ENCODE peak calls at places on chromosomes 13 and 19, in nine cellular contexts. L is body of pancreas; B is ovary; C is PC-3; U is upper lobe of left lung; F is colonic mucosa; J is sigmoid colon; W is CD8-positive, alpha-beta memory T cell; M is ascending aorta. A is an unnamed sample.

GRCh38 chr13:76663941-76664340 is 222.3 kb downstream of the KCTD12 start:
- DNase-seq in B (no peak), M (no peak), W (no peak), C (no peak), U (no peak), L (no peak), J (no peak), F (no peak), A (no peak)

GRCh38 chr13:37617162-37617561 is 18.6 kb upstream of the POSTN start:
- DNase-seq in C (peak; percentile 39), F (no peak), J (no peak), M (no peak), B (no peak), L (no peak), U (no peak), W (no peak), A (no peak)

GRCh38 chr13:59112375-59112774 is 1051.4 kb downstream of the DIAPH3 start:
- DNase-seq in M (no peak), F (no peak), B (no peak), W (no peak), L (no peak), C (peak; percentile 61), J (peak; percentile 63), U (no peak), A (no peak)

GRCh38 chr19:46488551-46488950 is 7.1 kb downstream of the PNMA8B start:
- DNase-seq in B (no peak), C (no peak), W (no peak), M (no peak), F (no peak), U (no peak), J (no peak), L (no peak), A (no peak)

GRCh38 chr19:11738746-11739620 is at the start of gene ZNF823:
- DNase-seq in M (peak; percentile 96), U (peak; percentile 99), W (peak; percentile 96), L (peak; percentile 100), J (peak; percentile 100), F (peak; percentile 100), C (peak; percentile 100), B (peak; percentile 100), A (peak; percentile 99)

GRCh38 chr19:18002347-18002850 is 5.6 kb upstream of the ARRDC2 start:
- DNase-seq in J (no peak), C (no peak), W (no peak), L (no peak), M (no peak), U (peak; percentile 67), F (no peak), B (no peak), A (peak; percentile 81)

GRCh38 chr19:44893704-44894103 is 2.6 kb downstream of the TOMM40 start:
- DNase-seq in C (no peak), M (no peak), B (no peak), W (no peak), F (no peak), U (no peak), L (no peak), J (no peak), A (no peak)

GRCh38 chr13:84032116-84032515 is 149.8 kb upstream of the SLITRK1 start:
- DNase-seq in W (no peak), J (no peak), B (no peak), C (peak; percentile 23), U (no peak), L (no peak), F (no peak), M (no peak), A (no peak)

GRCh38 chr13:49926019-49926418 is 10.1 kb downstream of the SPRYD7 start:
- DNase-seq in L (no peak), J (no peak), M (no peak), U (no peak), F (no peak), B (no peak), W (no peak), C (no peak), A (no peak)

GRCh38 chr19:5621945-5622464 is 571 bp downstream of the SAFB2 start:
- DNase-seq in B (peak; percentile 58), L (peak; percentile 25), F (peak; percentile 56), W (peak; percentile 18), J (peak; percentile 70), U (no peak), M (no peak), C (peak; percentile 42), A (peak; percentile 71)

GRCh38 chr13:23147264-23147663 is 33.5 kb upstream of the SGCG start:
- DNase-seq in M (no peak), J (no peak), W (no peak), B (no peak), F (no peak), U (no peak), L (no peak), C (no peak), A (no peak)

GRCh38 chr13:102902789-102903347 is 57.0 kb downstream of the ERCC5 start:
- DNase-seq in J (no peak), F (no peak), B (no peak), M (no peak), W (no peak), U (no peak), L (no peak), C (no peak), A (no peak)

GRCh38 chr13:108943842-108944241 is 314.4 kb downstream of the MYO16 start:
- DNase-seq in U (no peak), F (no peak), W (no peak), C (no peak), B (no peak), L (no peak), M (no peak), J (no peak), A (no peak)

GRCh38 chr13:33799950-33800592 is 17.9 kb upstream of the RFC3 start:
- DNase-seq in J (no peak), C (peak; percentile 46), B (no peak), L (no peak), F (no peak), W (peak; percentile 9), M (no peak), U (no peak), A (no peak)

GRCh38 chr19:44807162-44807561 is 1.7 kb upstream of the BCAM start:
- DNase-seq in W (no peak), B (no peak), J (no peak), U (peak; percentile 66), L (peak; percentile 61), C (peak; percentile 80), M (no peak), F (peak; percentile 80), A (peak; percentile 37)

GRCh38 chr13:109271555-109271954 is 514.8 kb downstream of the IRS2 start:
- DNase-seq in B (no peak), C (no peak), L (no peak), J (no peak), F (no peak), M (no peak), W (no peak), U (no peak), A (no peak)

GRCh38 chr13:93364166-93364565 is 137.6 kb downstream of the GPC6 start:
- DNase-seq in F (no peak), J (no peak), L (no peak), B (no peak), W (no peak), C (peak; percentile 61), U (no peak), M (no peak), A (no peak)

GRCh38 chr19:50694815-50695145 is 24.8 kb downstream of the SHANK1 start:
- DNase-seq in L (no peak), C (no peak), B (no peak), F (no peak), U (no peak), J (no peak), W (no peak), M (no peak), A (no peak)

GRCh38 chr13:60981407-60981806 is 434.2 kb downstream of the PCDH20 start:
- DNase-seq in F (no peak), L (no peak), J (no peak), C (no peak), B (no peak), M (no peak), U (no peak), W (no peak), A (no peak)

DNA sequence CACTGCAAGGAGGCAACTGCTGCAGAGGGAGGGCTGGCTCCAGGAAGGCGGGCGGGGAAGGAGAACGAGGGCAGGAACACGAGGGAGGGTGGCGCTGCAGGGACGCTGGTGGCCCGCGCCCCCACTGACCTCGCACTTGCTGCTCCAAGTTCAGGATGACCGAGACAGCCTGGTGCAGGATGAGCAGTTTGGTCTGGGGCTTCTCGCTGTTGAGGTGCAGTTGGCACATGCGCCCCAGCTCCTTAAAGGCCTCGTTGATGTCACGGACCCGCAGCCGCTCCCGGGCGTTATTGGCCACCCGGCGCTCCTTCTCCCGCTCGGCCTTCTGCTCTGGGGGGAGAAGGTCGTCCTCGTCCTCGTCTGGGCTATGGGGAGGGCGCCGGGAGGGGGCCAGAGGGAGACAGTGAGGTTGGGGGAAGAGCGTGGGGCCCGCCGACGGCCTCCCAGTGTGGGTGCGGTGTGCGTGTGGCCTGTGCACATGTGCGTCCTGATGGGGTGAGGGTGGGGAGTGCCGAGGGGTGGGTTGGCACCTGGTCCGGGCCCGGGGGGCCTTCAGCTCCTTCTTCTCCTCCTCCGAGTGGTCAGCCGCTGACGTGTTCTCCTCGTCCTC is 10.0 kb upstream of the UQCR11 start:
- DNase-seq in C (no peak), W (no peak), L (no peak), B (no peak), U (no peak), J (no peak), F (no peak), M (no peak), A (no peak)
- H3K4me1 ChIP-seq in C (no peaks in the 10 kb centered on the region), W (peaks cover 4% of the 10 kb centered on the region), L (no peaks in the 10 kb centered on the region), B (no peaks in the 10 kb centered on the region), U (no peaks in the 10 kb centered on the region), J (peaks cover 38% of the 10 kb centered on the region), F (no peaks in the 10 kb centered on the region), M (no peaks in the 10 kb centered on the region), A (no peaks in the 10 kb centered on the region)

GRCh38 chr19:41323430-41324125 is 13.6 kb downstream of the CCDC97 start:
- DNase-seq in U (peak; percentile 51), F (peak; percentile 52), W (no peak), J (peak; percentile 90), L (peak; percentile 31), B (peak; percentile 85), C (peak; percentile 72), M (peak; percentile 75), A (peak; percentile 90)
- H3K4me3 ChIP-seq in U (no peak overlapping the region), F (no peak overlapping the region), W (no peak overlapping the region), J (no peak overlapping the region), L (no peak overlapping the region), B (no peak overlapping the region), C (no peak overlapping the region), M (no peak overlapping the region), A (no peak overlapping the region)

GRCh38 chr13:30097089-30097488 is 210.3 kb downstream of the KATNAL1 start:
- DNase-seq in F (no peak), L (no peak), B (no peak), W (no peak), C (no peak), J (no peak), M (no peak), U (no peak), A (no peak)
- H3K27ac ChIP-seq in F (no peak overlapping the region), L (no peak overlapping the region), B (no peak overlapping the region), W (no peak overlapping the region), C (no peak overlapping the region), J (no peak overlapping the region), M (no peak overlapping the region), U (no peak overlapping the region), A (no peak overlapping the region)

DNA sequence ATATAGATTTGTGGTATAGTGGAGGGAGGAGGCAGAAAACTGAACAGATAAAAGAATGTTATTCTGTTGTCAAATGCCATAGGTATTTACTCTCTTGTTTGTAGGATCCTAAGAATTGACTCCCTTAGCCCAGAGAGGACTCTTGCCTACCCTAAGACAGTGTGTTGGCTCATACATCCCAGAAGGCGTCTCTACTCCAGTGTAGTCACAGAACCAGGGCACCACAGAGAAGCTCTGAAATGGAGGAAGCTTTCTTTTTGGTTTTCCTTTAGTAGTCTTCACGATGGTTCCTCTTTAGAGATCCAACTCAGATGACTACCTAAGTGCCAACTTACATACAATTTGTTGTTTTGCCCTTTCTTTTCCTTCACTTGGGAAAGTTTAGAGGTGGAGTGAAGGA is 14.0 kb downstream of the GPR183 start:
- DNase-seq in B (no peak), L (no peak), W (no peak), U (no peak), J (no peak), F (no peak), M (no peak), C (no peak), A (no peak)
- H3K4me1 ChIP-seq in B (no peaks in the 10 kb centered on the region), L (no peaks in the 10 kb centered on the region), W (peaks cover 84% of the 10 kb centered on the region), U (peaks cover 3% of the 10 kb centered on the region), J (peaks cover 13% of the 10 kb centered on the region), F (peaks cover 7% of the 10 kb centered on the region), M (no peaks in the 10 kb centered on the region), C (no peaks in the 10 kb centered on the region), A (peaks cover 1% of the 10 kb centered on the region)

A was measured in right cardiac atrium.